ENCODE peak calls at places on chromosomes 16 and 17, in ten cellular contexts. N is endodermal cell, E is left ventricle myocardium inferior, Y is stomach, M is Peyer's patch, Q is HAP-1, T is PC-9, D is body of pancreas, P is heart left ventricle, O is mucosa of descending colon. Z is an unnamed sample. For H3K4me1, the result is how much of the 10 kb centered on the place peaks cover.

GRCh38 chr17:62963296-62963695 is 2.7 kb upstream of the TANC2 start:
- DNase-seq in M (no peak), T (no peak), O (no peak), Y (no peak), D (no peak), P (no peak), Q (no peak), N (no peak), E (no peak), Z (no peak)

GRCh38 chr17:68624381-68624780 is 23.2 kb upstream of the FAM20A start:
- DNase-seq in Y (no peak), P (no peak), E (no peak), Q (no peak), O (no peak), M (no peak), N (no peak), T (no peak), D (no peak), Z (no peak)

GRCh38 chr16:14289692-14290340 is 218.7 kb downstream of the MRTFB start:
- DNase-seq in M (no peak), T (peak), Q (peak), P (no peak), E (no peak), Y (peak), N (peak), D (no peak), O (no peak), Z (peak)

GRCh38 chr17:48294989-48295892 is 134.8 kb downstream of the SKAP1 start:
- DNase-seq in D (no peak), O (no peak), E (no peak), Q (no peak), T (no peak), N (no peak), P (no peak), M (no peak), Y (no peak), Z (no peak)

GRCh38 chr17:31224366-31224765 is 72.7 kb downstream of the OMG start:
- DNase-seq in Y (no peak), D (no peak), E (no peak), M (no peak), O (no peak), P (no peak), Q (no peak), T (no peak), N (no peak), Z (peak)

GRCh38 chr17:58710948-58711552 is 18.6 kb downstream of the RAD51C start:
- DNase-seq in T (no peak), Y (peak), E (no peak), M (no peak), D (peak), Q (peak), P (no peak), O (no peak), N (peak), Z (peak)

GRCh38 chr17:10875411-10875810 is 37.5 kb upstream of the PIRT start:
- DNase-seq in T (peak), P (no peak), M (no peak), E (no peak), D (no peak), Q (peak), Y (no peak), N (peak), O (no peak), Z (no peak)

GRCh38 chr17:68812876-68813584 is 142.2 kb downstream of the ABCA8 start:
- DNase-seq in Q (no peak), N (no peak), P (no peak), E (no peak), M (no peak), D (no peak), O (no peak), Y (no peak), T (no peak), Z (no peak)

GRCh38 chr16:12303649-12304048 is 327.1 kb downstream of the SNX29 start:
- DNase-seq in T (no peak), N (no peak), O (no peak), D (no peak), E (no peak), M (no peak), P (no peak), Y (no peak), Q (no peak), Z (no peak)

GRCh38 chr17:73823684-73824083 is 179.4 kb upstream of the SDK2 start:
- DNase-seq in Q (no peak), T (no peak), D (no peak), P (no peak), E (no peak), M (no peak), N (no peak), O (no peak), Y (no peak), Z (no peak)

GRCh38 chr16:29745853-29746345 is at the start of gene C16orf54:
- DNase-seq in Q (no peak), O (peak), M (peak), E (peak), T (no peak), N (no peak), D (peak), Y (peak), P (peak), Z (peak)

GRCh38 chr17:30554839-30555751 is 77.9 kb downstream of the GOSR1 start:
- DNase-seq in Y (peak), O (no peak), N (peak), P (no peak), D (no peak), Q (peak), E (no peak), T (peak), M (no peak), Z (no peak)

GRCh38 chr16:20383106-20384029 is 21.2 kb downstream of the PDILT start:
- DNase-seq in Y (peak), D (peak), T (peak), E (peak), Q (peak), O (no peak), N (peak), M (no peak), P (no peak), Z (peak)

GRCh38 chr17:58330544-58330996 is 2.0 kb upstream of the TSPOAP1 start:
- DNase-seq in Y (no peak), P (peak), E (peak), M (no peak), Q (no peak), O (peak), N (no peak), T (no peak), D (no peak), Z (no peak)

GRCh38 chr16:87206646-87207451 is 110.3 kb downstream of the C16orf95 start:
- DNase-seq in T (no peak), Y (no peak), M (no peak), D (no peak), P (no peak), O (no peak), Q (no peak), E (peak), N (no peak), Z (no peak)

GRCh38 chr17:7846063-7846735 is 8.7 kb upstream of the TMEM88 start:
- DNase-seq in D (no peak), Q (no peak), N (peak), M (no peak), E (no peak), P (no peak), T (no peak), O (peak), Y (no peak), Z (no peak)

GRCh38 chr17:1197379-1197778 is 17.6 kb upstream of the ABR start:
- DNase-seq in Q (no peak), E (no peak), M (no peak), P (peak), N (no peak), D (peak), Y (no peak), O (peak), T (no peak), Z (no peak)

GRCh38 chr17:2904135-2904534 is 107.9 kb downstream of the RAP1GAP2 start:
- DNase-seq in D (peak), Q (no peak), T (no peak), P (peak), O (no peak), M (peak), N (no peak), E (peak), Y (peak), Z (peak)

GRCh38 chr17:72569193-72569946 is 448.6 kb downstream of the SOX9 start:
- DNase-seq in D (peak), N (no peak), P (no peak), E (no peak), O (no peak), Q (no peak), M (peak), T (no peak), Y (peak), Z (no peak)

GRCh38 chr17:41547921-41548843 is 20.1 kb upstream of the KRT19 start:
- DNase-seq in Q (no peak), P (no peak), O (peak), N (peak), E (no peak), D (peak), Y (peak), M (peak), T (peak), Z (peak)

GRCh38 chr17:4130715-4131114 is 12.1 kb downstream of the ZZEF1 start:
- DNase-seq in P (no peak), Y (no peak), Q (no peak), D (peak), M (no peak), E (no peak), O (no peak), N (no peak), T (no peak), Z (peak)

GRCh38 chr17:50211249-50212120 is 10.1 kb upstream of the COL1A1 start:
- DNase-seq in N (peak), M (no peak), Q (no peak), T (no peak), P (no peak), Y (no peak), E (no peak), D (no peak), O (no peak), Z (no peak)

GRCh38 chr17:48546924-48547838 is 2.3 kb upstream of the HOXB2 start:
- DNase-seq in T (no peak), Q (peak), M (no peak), Y (no peak), O (no peak), N (no peak), D (no peak), P (no peak), E (no peak), Z (no peak)

GRCh38 chr17:67054011-67054591 is 9.7 kb downstream of the CACNG1 start:
- DNase-seq in N (peak), O (no peak), Y (peak), D (no peak), E (no peak), M (no peak), T (no peak), Q (no peak), P (no peak), Z (no peak)

GRCh38 chr17:45784583-45785372 is 658 bp downstream of the CRHR1 start:
- DNase-seq in Y (peak), O (no peak), P (no peak), T (no peak), M (peak), D (peak), E (peak), Q (peak), N (peak), Z (peak)

GRCh38 chr17:19726615-19727376 is 10.4 kb upstream of the SLC47A2 start:
- DNase-seq in Y (no peak), O (no peak), E (no peak), N (no peak), D (no peak), M (no peak), Q (no peak), T (no peak), P (no peak), Z (no peak)

GRCh38 chr16:89860747-89861304 is 12.6 kb upstream of the TCF25 start:
- DNase-seq in T (peak), P (peak), M (peak), Y (peak), E (peak), Q (peak), D (peak), O (peak), N (peak), Z (peak)

GRCh38 chr16:82628741-82629140 is 2.0 kb downstream of the CDH13 start:
- DNase-seq in O (no peak), P (no peak), Q (no peak), T (no peak), D (no peak), Y (no peak), N (no peak), E (no peak), M (no peak), Z (no peak)

GRCh38 chr17:5472511-5472910 is 3.7 kb upstream of the DHX33 start:
- DNase-seq in M (no peak), T (no peak), D (no peak), P (no peak), E (no peak), Q (no peak), Y (no peak), N (no peak), O (no peak), Z (no peak)

GRCh38 chr17:35889818-35890773 is 9.9 kb upstream of the CCL5 start:
- DNase-seq in T (peak), P (no peak), D (peak), E (no peak), O (no peak), Q (peak), Y (peak), N (no peak), M (no peak), Z (no peak)

GRCh38 chr17:37605081-37605480 is 4.1 kb downstream of the SYNRG start:
- DNase-seq in O (no peak), M (no peak), Q (no peak), Y (no peak), N (no peak), T (no peak), E (no peak), D (no peak), P (no peak), Z (no peak)

GRCh38 chr17:47724705-47725104 is 8.3 kb upstream of the TBX21 start:
- DNase-seq in Q (no peak), P (no peak), D (no peak), T (no peak), E (no peak), M (no peak), N (no peak), Y (no peak), O (no peak), Z (no peak)

GRCh38 chr17:351875-352420 is 659 bp downstream of the RPH3AL start:
- DNase-seq in O (no peak), E (no peak), D (no peak), N (no peak), P (no peak), T (no peak), Y (no peak), M (no peak), Q (no peak), Z (peak)

GRCh38 chr16:89326721-89327120 is 109.2 kb downstream of the ZNF778 start:
- DNase-seq in P (no peak), Q (no peak), T (no peak), D (no peak), M (peak), O (peak), N (peak), E (no peak), Y (no peak), Z (no peak)

GRCh38 chr16:49532873-49533272 is 159.3 kb downstream of the C16orf78 start:
- DNase-seq in T (no peak), Y (no peak), P (no peak), D (no peak), E (no peak), N (no peak), M (no peak), O (no peak), Q (no peak), Z (no peak)
- H3K4me1 ChIP-seq in T (under half), Y (under half), P (under half), D (under half), E (under half), N (under half), M (under half), O (under half), Q (under half), Z (under half)

DNA sequence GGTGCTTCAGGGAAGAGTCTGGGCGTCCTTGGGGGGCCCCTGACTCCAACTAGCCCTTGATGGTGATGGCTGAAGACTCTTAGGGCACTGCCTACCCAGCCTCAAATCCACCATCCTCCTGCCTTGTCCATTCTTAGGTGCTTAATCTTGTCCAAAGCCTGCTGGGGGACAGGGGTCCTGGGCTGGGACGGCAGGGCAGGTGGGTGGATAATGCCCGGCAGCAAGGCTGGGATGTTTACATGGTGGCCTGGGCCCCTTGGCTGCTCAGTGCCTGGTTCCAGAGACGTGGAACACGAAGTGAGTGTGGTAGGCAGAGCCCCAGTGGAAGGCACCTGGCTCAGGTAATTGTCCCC is 2.2 kb downstream of the FOXJ1 start:
- DNase-seq in O (no peak), T (no peak), M (no peak), E (no peak), Q (no peak), D (no peak), Y (no peak), P (no peak), N (peak), Z (no peak)
- H3K4me1 ChIP-seq in O (under half), T (under half), M (under half), E (under half), Q (under half), D (under half), Y (under half), P (under half), N (under half), Z (under half)

GRCh38 chr16:6363891-6364607 is 968.6 kb upstream of the RBFOX1 start:
- DNase-seq in E (no peak), O (no peak), T (no peak), Q (no peak), M (no peak), Y (no peak), P (no peak), D (no peak), N (no peak), Z (no peak)
- H3K4me1 ChIP-seq in E (under half), O (under half), T (under half), Q (under half), M (under half), Y (under half), P (under half), D (under half), N (under half), Z (under half)

GRCh38 chr17:83086907-83087787 is 7.7 kb downstream of the METRNL start:
- DNase-seq in Q (no peak), N (no peak), D (no peak), O (no peak), M (no peak), T (no peak), Y (no peak), E (no peak), P (no peak), Z (no peak)
- H3K4me1 ChIP-seq in Q (under half), N (under half), D (half or more), O (half or more), M (half or more), T (half or more), Y (half or more), E (half or more), P (under half), Z (under half)

DNA sequence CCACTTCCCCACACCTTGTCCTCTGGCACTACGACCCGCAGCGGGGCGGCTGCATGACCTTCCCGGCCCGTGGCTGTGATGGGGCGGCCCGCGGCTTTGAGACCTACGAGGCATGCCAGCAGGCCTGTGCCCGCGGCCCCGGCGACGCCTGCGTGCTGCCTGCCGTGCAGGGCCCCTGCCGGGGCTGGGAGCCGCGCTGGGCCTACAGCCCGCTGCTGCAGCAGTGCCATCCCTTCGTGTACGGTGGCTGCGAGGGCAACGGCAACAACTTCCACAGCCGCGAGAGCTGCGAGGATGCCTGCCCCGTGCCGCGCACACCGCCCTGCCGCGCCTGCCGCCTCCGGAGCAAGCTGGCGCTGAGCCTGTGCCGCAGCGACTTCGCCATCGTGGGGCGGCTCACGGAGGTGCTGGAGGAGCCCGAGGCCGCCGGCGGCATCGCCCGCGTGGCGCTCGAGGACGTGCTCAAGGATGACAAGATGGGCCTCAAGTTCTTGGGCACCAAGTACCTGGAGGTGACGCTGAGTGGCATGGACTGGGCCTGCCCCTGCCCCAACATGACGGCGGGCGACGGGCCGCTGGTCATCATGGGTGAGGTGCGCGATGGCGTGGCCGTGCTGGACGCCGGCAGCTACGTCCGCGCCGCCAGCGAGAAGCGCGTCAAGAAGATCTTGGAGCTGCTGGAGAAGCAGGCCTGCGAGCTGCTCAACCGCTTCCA is 2.6 kb downstream of the METTL26 start:
- DNase-seq in T (no peak), Y (no peak), P (peak), M (no peak), D (no peak), E (no peak), O (no peak), Q (no peak), N (no peak), Z (no peak)
- H3K4me1 ChIP-seq in T (under half), Y (half or more), P (under half), M (under half), D (under half), E (half or more), O (under half), Q (under half), N (under half), Z (under half)

GRCh38 chr16:84737658-84738057 is 37.9 kb downstream of the USP10 start:
- DNase-seq in O (peak), Y (peak), D (peak), Q (no peak), T (peak), P (peak), N (no peak), M (peak), E (no peak), Z (peak)

GRCh38 chr16:84738255-84739038 is 38.6 kb downstream of the USP10 start:
- DNase-seq in P (peak), T (peak), O (peak), M (peak), E (peak), Q (peak), Y (peak), D (peak), N (peak), Z (peak)

GRCh38 chr16:84741351-84741791 is 41.6 kb downstream of the USP10 start:
- DNase-seq in N (no peak), D (peak), M (no peak), Q (no peak), Y (no peak), E (no peak), T (no peak), O (no peak), P (no peak), Z (no peak)

GRCh38 chr16:84740596-84741071 is 40.8 kb downstream of the USP10 start:
- DNase-seq in O (no peak), Q (no peak), D (no peak), M (no peak), E (peak), N (no peak), T (no peak), P (no peak), Y (no peak), Z (no peak)

GRCh38 chr16:84739349-84740124 is 39.7 kb downstream of the USP10 start:
- DNase-seq in E (no peak), Y (no peak), Q (no peak), P (no peak), D (peak), N (no peak), M (no peak), T (no peak), O (no peak), Z (no peak)
- H3K4me1 ChIP-seq in E (half or more), Y (half or more), Q (under half), P (under half), D (under half), N (under half), M (half or more), T (under half), O (under half), Z (under half)

GRCh38 chr17:79839363-79840203 is at the start of gene CBX4:
- DNase-seq in M (peak), T (peak), D (peak), Y (peak), P (peak), N (peak), Q (peak), E (peak), O (peak), Z (peak)
- H3K4me1 ChIP-seq in M (half or more), T (under half), D (half or more), Y (half or more), P (under half), N (under half), Q (under half), E (half or more), O (half or more), Z (under half)

GRCh38 chr17:40109471-40109824 is 9.1 kb upstream of the NR1D1 start:
- DNase-seq in O (no peak), T (no peak), D (peak), N (peak), M (no peak), Q (no peak), E (peak), P (no peak), Y (no peak), Z (peak)
- H3K4me1 ChIP-seq in O (half or more), T (under half), D (half or more), N (under half), M (half or more), Q (under half), E (half or more), P (half or more), Y (half or more), Z (under half)

DNA sequence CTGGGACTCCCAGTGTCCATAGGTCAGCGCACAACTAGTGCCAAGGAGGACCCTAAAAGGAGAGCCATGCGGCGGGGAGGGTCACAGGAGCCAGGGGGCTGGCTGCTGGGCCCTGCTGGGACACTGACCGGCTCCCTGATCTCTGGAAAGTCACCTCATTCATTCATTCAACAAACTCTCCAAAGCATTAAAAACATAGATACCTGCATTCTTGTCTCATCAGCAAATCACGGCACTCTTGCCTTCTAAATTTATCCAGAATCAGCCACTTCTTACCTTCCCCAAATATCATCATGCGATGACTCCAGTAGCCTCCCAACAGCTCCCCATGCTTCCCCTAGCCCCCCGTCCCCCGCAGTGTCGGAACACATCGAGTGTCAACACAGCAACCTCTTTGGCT is 119.8 kb upstream of the TNRC6C start:
- DNase-seq in O (no peak), Y (no peak), N (no peak), T (no peak), D (no peak), E (no peak), Q (no peak), P (no peak), M (no peak), Z (no peak)
- H3K4me1 ChIP-seq in O (under half), Y (under half), N (under half), T (under half), D (under half), E (half or more), Q (under half), P (under half), M (under half), Z (under half)

Z was measured in small intestine.